ENCODE peak calls at places on chromosomes 11 and 22, in seven cellular contexts. V is mammary epithelial cell; B is body of pancreas; U is lung; Z is stomach; W is adrenal gland; A is CD8-positive, alpha-beta memory T cell. I is an unnamed sample.

GRCh38 chr11:94131363-94132115 is 2.9 kb downstream of the PANX1 start:
- DNase-seq in W (peak; percentile 42), V (peak; percentile 56), B (no peak), A (no peak), Z (no peak), U (no peak), I (no peak)

GRCh38 chr11:123184531-123184930 is 10.5 kb downstream of the CLMP start:
- DNase-seq in W (no peak), B (no peak), U (no peak), A (no peak), Z (no peak), V (no peak), I (no peak)

GRCh38 chr22:42033263-42034181 is 34.9 kb downstream of the WBP2NL start:
- DNase-seq in Z (no peak), B (no peak), U (no peak), A (no peak), W (no peak), V (no peak), I (no peak)

GRCh38 chr22:35299717-35300497 is at the start of gene TOM1:
- DNase-seq in A (peak; percentile 99), U (peak; percentile 97), V (peak; percentile 98), Z (peak; percentile 98), W (peak; percentile 98), B (peak; percentile 97), I (peak; percentile 92)

GRCh38 chr11:106644824-106645223 is 373.5 kb downstream of the GUCY1A2 start:
- DNase-seq in W (no peak), B (no peak), V (peak; percentile 40), U (no peak), A (no peak), Z (no peak), I (no peak)

GRCh38 chr11:130890039-130890745 is 26.1 kb downstream of the SNX19 start:
- DNase-seq in U (no peak), V (no peak), B (no peak), A (no peak), Z (no peak), W (no peak), I (no peak)

GRCh38 chr11:13318498-13319295 is 41.1 kb downstream of the BMAL1 start:
- DNase-seq in U (no peak), A (no peak), W (no peak), Z (no peak), B (no peak), V (no peak), I (no peak)

GRCh38 chr11:57597461-57597892 is at the start of gene SERPING1:
- DNase-seq in A (no peak), W (peak; percentile 32), Z (peak; percentile 34), U (peak; percentile 60), B (peak; percentile 77), V (no peak), I (no peak)

DNA sequence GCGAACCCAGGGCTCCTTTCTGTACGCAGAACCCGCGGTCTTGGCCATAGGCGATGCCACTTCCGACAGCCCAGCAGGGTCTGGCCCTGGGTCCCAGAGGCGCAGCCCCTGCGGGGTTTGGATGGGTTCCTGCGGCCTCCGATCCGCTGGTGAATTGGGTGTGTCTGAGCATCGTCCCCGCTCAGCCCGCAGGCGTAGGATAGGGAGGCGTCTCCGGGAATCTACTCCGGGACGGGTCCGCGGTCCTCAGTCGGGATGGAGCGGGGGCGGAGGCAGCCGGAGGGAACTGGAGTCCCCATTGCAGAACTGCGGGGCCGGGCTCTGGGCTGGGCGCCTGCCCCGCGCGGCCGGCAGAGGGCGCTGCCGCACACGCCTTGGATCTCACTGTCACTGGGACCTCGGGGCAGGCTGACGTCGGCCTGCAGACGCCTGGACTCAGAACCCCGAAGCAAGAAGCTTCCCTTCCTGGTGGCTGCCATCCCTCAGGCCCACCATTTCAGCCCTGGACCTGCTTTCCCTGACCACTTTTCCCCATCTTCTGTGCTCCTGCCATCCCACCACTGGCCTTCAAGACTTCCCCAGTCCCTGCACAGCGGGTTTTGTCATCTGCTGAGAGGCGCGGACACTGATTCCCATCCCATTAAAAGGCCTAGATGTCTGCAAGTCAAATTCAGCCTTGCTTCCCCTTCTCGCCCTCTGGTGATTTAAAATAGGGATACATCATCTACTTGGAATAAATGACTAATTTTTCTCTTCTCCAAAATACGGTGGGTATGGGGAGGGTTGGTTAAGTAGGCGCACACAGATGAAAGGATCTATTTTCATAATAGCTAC is 38.3 kb upstream of the CREB3L1 start:
- DNase-seq in Z (peak; percentile 85), W (peak; percentile 89), B (peak; percentile 85), V (peak; percentile 75), U (peak; percentile 81), A (peak; percentile 78), I (peak; percentile 81)
- H3K4me3 ChIP-seq in Z (peak overlapping the region; percentile 61), W (peak overlapping the region; percentile 59), B (no peak overlapping the region), V (peak overlapping the region; percentile 34), U (no peak overlapping the region), A (peak overlapping the region; percentile 57), I (peak overlapping the region; percentile 37)

GRCh38 chr11:78099671-78100070 is 20.0 kb upstream of the NDUFC2 start:
- DNase-seq in V (no peak), W (no peak), U (no peak), A (no peak), Z (no peak), B (no peak), I (no peak)

GRCh38 chr11:78097666-78098385 is 18.2 kb upstream of the NDUFC2 start:
- DNase-seq in Z (no peak), B (no peak), U (no peak), V (no peak), W (no peak), A (no peak), I (no peak)

GRCh38 chr11:78100276-78101040 is 20.8 kb upstream of the NDUFC2 start:
- DNase-seq in W (no peak), U (no peak), V (no peak), Z (no peak), B (no peak), A (no peak), I (no peak)

GRCh38 chr11:78101073-78101472 is 21.4 kb upstream of the NDUFC2 start:
- DNase-seq in U (no peak), B (no peak), V (no peak), W (no peak), Z (no peak), A (no peak), I (no peak)
- H3K27ac ChIP-seq in U (no peak overlapping the region), B (no peak overlapping the region), V (no peak overlapping the region), W (no peak overlapping the region), Z (no peak overlapping the region), A (no peak overlapping the region), I (no peak overlapping the region)

GRCh38 chr11:65917434-65918210 is 1.2 kb downstream of the C11orf68 start:
- DNase-seq in W (peak; percentile 36), U (no peak), B (no peak), V (no peak), Z (no peak), A (no peak), I (no peak)
- H3K4me1 ChIP-seq in W (peaks cover 35% of the 10 kb centered on the region), U (peaks cover 41% of the 10 kb centered on the region), B (peaks cover 49% of the 10 kb centered on the region), V (peaks cover 75% of the 10 kb centered on the region), Z (peaks cover 54% of the 10 kb centered on the region), A (peaks cover 38% of the 10 kb centered on the region), I (peaks cover 59% of the 10 kb centered on the region)

GRCh38 chr22:37909756-37910155 is 3.7 kb downstream of the MICALL1 start:
- DNase-seq in U (no peak), Z (no peak), B (no peak), A (no peak), V (no peak), W (no peak), I (no peak)

GRCh38 chr22:37907036-37907954 is 1.2 kb downstream of the MICALL1 start:
- DNase-seq in B (no peak), Z (no peak), W (no peak), U (no peak), A (peak; percentile 15), V (no peak), I (no peak)

GRCh38 chr22:37905534-37906363 is at the start of gene MICALL1:
- DNase-seq in A (peak; percentile 63), Z (peak; percentile 87), W (peak; percentile 68), B (peak; percentile 79), V (peak; percentile 87), U (peak; percentile 61), I (peak; percentile 83)

GRCh38 chr22:37906364-37907008 is 389 bp downstream of the MICALL1 start:
- DNase-seq in U (no peak), B (no peak), V (no peak), W (peak; percentile 38), A (peak; percentile 28), Z (no peak), I (no peak)

DNA sequence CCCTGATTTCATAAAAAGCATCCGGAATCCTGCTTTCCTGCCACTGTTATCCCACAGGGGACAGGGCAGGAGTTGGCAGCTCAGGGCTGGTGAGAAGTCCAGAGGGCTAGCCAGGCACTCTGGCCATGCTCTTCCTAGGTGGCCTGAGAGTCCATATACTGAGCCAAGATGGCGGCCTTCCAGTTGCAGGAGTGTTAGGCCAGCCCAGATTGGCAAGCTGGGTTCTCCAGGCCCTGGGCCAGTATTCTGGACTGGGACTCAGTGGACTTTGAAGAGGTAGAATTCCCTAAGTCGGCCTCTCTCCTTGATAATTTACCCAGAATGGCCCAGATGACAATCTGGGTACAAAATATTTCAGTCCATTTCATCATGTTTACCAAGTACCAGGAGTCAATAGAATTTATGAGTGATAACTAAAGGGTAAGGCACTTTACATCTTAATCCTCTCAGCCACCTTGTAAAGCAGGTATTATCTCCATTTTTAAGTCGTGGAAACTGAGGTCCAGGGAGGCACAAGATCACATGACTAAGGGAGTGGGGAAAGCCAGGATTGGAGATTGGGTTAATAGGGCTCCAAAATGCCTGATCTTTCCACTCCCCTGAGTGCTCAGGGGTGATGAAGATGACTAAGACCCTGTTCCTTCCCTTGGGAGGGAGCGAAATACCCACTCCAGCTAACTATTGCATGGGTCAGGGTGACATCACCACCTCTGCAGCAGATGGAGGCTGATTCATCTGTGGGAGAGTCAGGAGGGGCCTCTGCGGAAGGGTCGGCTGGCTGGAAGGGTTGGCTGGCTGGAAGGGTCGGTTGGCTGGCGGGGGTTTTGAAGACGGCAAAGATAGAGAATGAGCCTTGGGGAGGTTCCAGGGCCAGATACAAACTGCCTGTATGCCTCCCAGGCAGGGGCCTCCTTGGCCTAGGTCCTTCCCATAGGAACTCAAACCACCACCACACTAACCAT is 1.2 kb upstream of the MICALL1 start:
- DNase-seq in W (peak; percentile 43), V (peak; percentile 97), B (peak; percentile 56), U (peak; percentile 39), Z (peak; percentile 65), A (no peak), I (peak; percentile 95)
- H3K4me3 ChIP-seq in W (peak overlapping the region; percentile 97), V (no peak overlapping the region), B (no peak overlapping the region), U (no peak overlapping the region), Z (peak overlapping the region; percentile 72), A (no peak overlapping the region), I (peak overlapping the region; percentile 97)

DNA sequence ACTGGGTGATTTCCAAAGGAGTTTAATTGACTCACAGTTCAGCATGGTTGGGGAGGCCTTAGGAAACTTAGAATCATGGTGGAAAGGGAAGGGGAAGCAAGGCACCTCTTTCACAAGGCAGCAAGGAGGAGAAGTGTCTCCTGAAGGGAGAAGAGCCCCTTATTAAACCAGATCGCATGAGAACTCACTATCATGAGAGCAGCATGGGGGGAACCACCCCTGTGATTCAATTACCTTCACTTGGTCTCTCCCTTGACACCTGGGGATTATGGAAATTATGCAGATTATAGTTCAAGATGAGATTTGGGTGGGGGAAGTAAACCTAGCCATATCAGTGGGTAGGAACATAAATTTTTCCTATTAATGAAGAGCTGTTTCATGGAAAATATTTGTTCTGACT is 488.5 kb downstream of the ETS1 start:
- DNase-seq in Z (no peak), W (no peak), A (no peak), U (no peak), B (no peak), V (no peak), I (no peak)
- H3K27ac ChIP-seq in Z (no peak overlapping the region), W (no peak overlapping the region), A (no peak overlapping the region), U (no peak overlapping the region), B (no peak overlapping the region), V (no peak overlapping the region), I (no peak overlapping the region)

GRCh38 chr11:96217206-96217605 is 125.8 kb downstream of the MAML2 start:
- DNase-seq in U (no peak), V (no peak), A (no peak), B (no peak), Z (no peak), W (no peak), I (no peak)
- H3K4me1 ChIP-seq in U (peaks cover 13% of the 10 kb centered on the region), V (peaks cover 29% of the 10 kb centered on the region), A (peaks cover 98% of the 10 kb centered on the region), B (peaks cover 18% of the 10 kb centered on the region), Z (peaks cover 62% of the 10 kb centered on the region), W (no peaks in the 10 kb centered on the region), I (peaks cover 35% of the 10 kb centered on the region)

I was measured in RWPE2.